ENCODE peak calls at places on chromosome 16, in five cellular contexts. J, X, O, D and L are unnamed samples.

GRCh38 chr16:50879873-50880695 is 138.2 kb downstream of the CYLD start:
- DNase-seq in J (no peak), X (peak; percentile 12), O (no peak), D (no peak), L (no peak)

GRCh38 chr16:75029854-75030253 is 31.0 kb downstream of the ZNRF1 start:
- DNase-seq in J (no peak), X (no peak), O (no peak), D (peak; percentile 81), L (peak; percentile 56)

GRCh38 chr16:11570796-11571195 is 15.9 kb downstream of the LITAF start:
- DNase-seq in J (no peak), X (no peak), O (no peak), D (no peak), L (no peak)

GRCh38 chr16:57801856-57802634 is at the start of gene KIFC3:
- DNase-seq in J (peak; percentile 68), X (peak; percentile 80), O (peak; percentile 82), D (peak; percentile 84), L (peak; percentile 79)

GRCh38 chr16:79358188-79358587 is 242.3 kb downstream of the MAF start:
- DNase-seq in J (no peak), X (no peak), O (no peak), D (no peak), L (no peak)

GRCh38 chr16:31099860-31100638 is 5.5 kb upstream of the VKORC1 start:
- DNase-seq in J (no peak), X (no peak), O (no peak), D (peak; percentile 77), L (peak; percentile 87)

GRCh38 chr16:58049697-58050185 is 24.2 kb downstream of the MMP15 start:
- DNase-seq in J (no peak), X (no peak), O (no peak), D (no peak), L (no peak)

GRCh38 chr16:87060026-87060986 is 256.9 kb downstream of the C16orf95 start:
- DNase-seq in J (no peak), X (no peak), O (peak; percentile 64), D (peak; percentile 82), L (peak; percentile 53)

GRCh38 chr16:51164167-51164566 is 13.1 kb upstream of the SALL1 start:
- DNase-seq in J (no peak), X (no peak), O (no peak), D (no peak), L (no peak)

GRCh38 chr16:84907575-84907974 is 87.8 kb downstream of the CRISPLD2 start:
- DNase-seq in J (no peak), X (peak; percentile 11), O (peak; percentile 79), D (peak; percentile 55), L (peak; percentile 77)
- TF ChIP-seq CTCF in J (no peak), X (no peak), O (no peak), D (no peak), L (peak; percentile 27)

GRCh38 chr16:56641166-56641565 is 2.7 kb downstream of the MT1A start:
- DNase-seq in J (no peak), X (no peak), O (no peak), D (no peak), L (no peak)

GRCh38 chr16:56645838-56646237 is 5.8 kb upstream of the MT1B start:
- DNase-seq in J (no peak), X (no peak), O (no peak), D (no peak), L (no peak)

GRCh38 chr16:56645311-56645710 is 6.4 kb upstream of the MT1B start:
- DNase-seq in J (no peak), X (no peak), O (no peak), D (no peak), L (no peak)

GRCh38 chr16:56643833-56644232 is 5.4 kb downstream of the MT1A start:
- DNase-seq in J (no peak), X (no peak), O (no peak), D (no peak), L (no peak)

GRCh38 chr16:56643080-56643778 is 4.8 kb downstream of the MT1A start:
- DNase-seq in J (no peak), X (peak; percentile 87), O (peak; percentile 76), D (peak; percentile 63), L (no peak)
- TF ChIP-seq CTCF in J (no peak), X (no peak), O (peak; percentile 52), D (peak; percentile 39), L (peak; percentile 42)

DNA sequence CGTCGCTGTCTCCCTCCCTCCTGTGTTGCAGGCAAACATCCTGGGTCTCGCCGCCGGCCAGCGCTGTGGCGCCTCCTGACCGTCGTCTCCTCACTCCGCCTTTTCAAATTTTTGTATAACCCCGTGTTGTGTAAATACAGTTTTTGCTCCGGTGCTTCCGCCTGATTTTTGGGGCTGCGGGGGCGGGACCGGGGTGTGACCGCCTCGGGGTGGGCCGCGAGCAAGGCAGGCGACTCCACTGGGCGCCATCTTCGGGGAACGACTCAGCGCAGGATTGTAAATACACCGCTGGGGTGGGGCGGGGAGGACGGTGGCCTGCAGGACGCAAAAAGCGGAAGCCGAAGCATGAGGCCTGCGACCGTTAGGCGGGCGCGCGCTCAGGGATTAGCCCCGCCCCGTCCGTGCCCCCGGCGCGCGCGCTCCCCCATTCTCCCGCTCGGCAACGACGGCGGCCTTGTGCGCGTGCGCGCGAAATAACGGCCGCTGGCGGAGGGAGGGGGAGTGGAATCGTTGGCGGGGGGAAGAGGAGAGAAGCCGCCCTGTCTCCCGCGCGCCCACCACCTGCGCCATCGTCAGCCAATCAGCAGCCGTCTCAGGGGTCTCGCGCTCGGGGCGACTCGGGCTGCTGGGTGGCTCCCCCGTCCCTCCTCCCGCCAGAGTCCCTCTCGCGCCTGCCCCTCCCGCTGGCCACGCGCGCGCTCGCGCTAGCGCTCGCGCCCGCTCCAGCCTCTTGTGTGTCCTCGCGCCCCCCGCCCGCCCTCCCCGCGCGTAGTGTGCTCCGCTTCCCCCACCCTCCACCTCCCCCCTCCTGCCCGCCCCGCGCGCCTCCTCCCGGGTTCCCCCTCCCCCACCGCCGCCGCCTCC is 865 bp upstream of the MAZ start:
- DNase-seq in J (peak; percentile 87), X (peak; percentile 97), O (peak; percentile 97), D (peak; percentile 98), L (peak; percentile 97)
- TF ChIP-seq CTCF in J (no peak), X (no peak), O (no peak), D (no peak), L (peak; percentile 6)

DNA sequence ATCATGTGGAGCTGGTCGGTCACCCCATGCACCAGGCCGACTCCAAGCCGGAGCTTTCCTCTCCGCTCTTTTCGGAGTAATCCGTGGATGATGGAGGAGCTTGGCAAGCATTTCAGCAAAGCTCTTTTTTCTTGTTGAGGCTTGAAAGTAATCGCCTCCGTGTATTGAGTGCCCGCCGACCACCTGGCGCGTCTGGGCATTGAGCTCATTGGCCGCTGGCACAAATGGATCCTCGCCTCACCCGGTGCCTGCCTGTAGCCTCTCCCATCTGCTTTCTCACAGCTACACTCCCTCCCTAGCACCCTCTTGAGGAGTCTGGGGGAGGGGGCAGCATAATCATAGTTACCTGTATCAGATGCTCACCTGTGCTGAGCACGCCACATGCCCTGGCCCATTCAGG is 148.9 kb downstream of the CMIP start:
- DNase-seq in J (no peak), X (no peak), O (no peak), D (no peak), L (no peak)
- TF ChIP-seq CTCF in J (no peak), X (no peak), O (no peak), D (no peak), L (no peak)